ENCODE peak calls at places on chromosomes 3 and 15, in nine cellular contexts. One of them, this sample, is unnamed.

GRCh38 chr3:182947892-182948291 is 32.4 kb downstream of the DCUN1D1 start:
- DNase-seq in CD8-positive, alpha-beta memory T cell: no peak
- DNase-seq in cardiac muscle cell: no peak
- DNase-seq in Caco-2: peak; percentile 41
- DNase-seq in pancreas: no peak
- DNase-seq in testis: no peak
- DNase-seq in lower lobe of right lung: no peak
- DNase-seq in CD8-positive, alpha-beta T cell: no peak
- DNase-seq in ovary: no peak
- DNase-seq in this sample: no peak

GRCh38 chr3:108453541-108454057 is 56.8 kb downstream of the MYH15 start:
- DNase-seq in testis: no peak
- DNase-seq in ovary: no peak
- DNase-seq in cardiac muscle cell: no peak
- DNase-seq in Caco-2: no peak
- DNase-seq in lower lobe of right lung: no peak
- DNase-seq in CD8-positive, alpha-beta T cell: no peak
- DNase-seq in pancreas: no peak
- DNase-seq in CD8-positive, alpha-beta memory T cell: no peak
- DNase-seq in this sample: no peak

GRCh38 chr3:5692446-5692845 is 504.9 kb downstream of the EDEM1 start:
- DNase-seq in ovary: no peak
- DNase-seq in cardiac muscle cell: no peak
- DNase-seq in testis: no peak
- DNase-seq in lower lobe of right lung: no peak
- DNase-seq in CD8-positive, alpha-beta T cell: no peak
- DNase-seq in pancreas: no peak
- DNase-seq in Caco-2: no peak
- DNase-seq in CD8-positive, alpha-beta memory T cell: no peak
- DNase-seq in this sample: no peak

GRCh38 chr3:183526838-183527420 is 28.6 kb downstream of the KLHL6 start:
- DNase-seq in ovary: no peak
- DNase-seq in Caco-2: no peak
- DNase-seq in lower lobe of right lung: no peak
- DNase-seq in testis: no peak
- DNase-seq in CD8-positive, alpha-beta T cell: no peak
- DNase-seq in pancreas: no peak
- DNase-seq in cardiac muscle cell: no peak
- DNase-seq in CD8-positive, alpha-beta memory T cell: no peak
- DNase-seq in this sample: no peak

GRCh38 chr15:73946795-73947370 is 20.6 kb downstream of the LOXL1 start:
- DNase-seq in testis: no peak
- DNase-seq in lower lobe of right lung: peak; percentile 18
- DNase-seq in ovary: peak; percentile 30
- DNase-seq in CD8-positive, alpha-beta memory T cell: no peak
- DNase-seq in CD8-positive, alpha-beta T cell: no peak
- DNase-seq in Caco-2: no peak
- DNase-seq in cardiac muscle cell: no peak
- DNase-seq in pancreas: no peak
- DNase-seq in this sample: no peak

GRCh38 chr15:90037961-90038633 is 37.0 kb downstream of the ZNF710 start:
- DNase-seq in pancreas: no peak
- DNase-seq in testis: no peak
- DNase-seq in CD8-positive, alpha-beta T cell: no peak
- DNase-seq in Caco-2: no peak
- DNase-seq in lower lobe of right lung: no peak
- DNase-seq in CD8-positive, alpha-beta memory T cell: peak; percentile 46
- DNase-seq in cardiac muscle cell: peak; percentile 51
- DNase-seq in ovary: no peak
- DNase-seq in this sample: no peak

GRCh38 chr3:73255609-73256029 is 194.2 kb downstream of the EBLN2 start:
- DNase-seq in testis: peak; percentile 77
- DNase-seq in pancreas: peak; percentile 34
- DNase-seq in cardiac muscle cell: peak; percentile 79
- DNase-seq in lower lobe of right lung: no peak
- DNase-seq in CD8-positive, alpha-beta memory T cell: no peak
- DNase-seq in Caco-2: no peak
- DNase-seq in ovary: peak; percentile 42
- DNase-seq in CD8-positive, alpha-beta T cell: no peak
- DNase-seq in this sample: no peak

GRCh38 chr3:11385329-11385728 is 113.1 kb downstream of the ATG7 start:
- DNase-seq in testis: no peak
- DNase-seq in ovary: no peak
- DNase-seq in pancreas: no peak
- DNase-seq in Caco-2: no peak
- DNase-seq in CD8-positive, alpha-beta memory T cell: no peak
- DNase-seq in cardiac muscle cell: no peak
- DNase-seq in lower lobe of right lung: no peak
- DNase-seq in CD8-positive, alpha-beta T cell: no peak
- DNase-seq in this sample: no peak

GRCh38 chr3:149020839-149021252 is 29.5 kb downstream of the GYG1 start:
- DNase-seq in pancreas: no peak
- DNase-seq in CD8-positive, alpha-beta memory T cell: no peak
- DNase-seq in CD8-positive, alpha-beta T cell: no peak
- DNase-seq in cardiac muscle cell: no peak
- DNase-seq in Caco-2: no peak
- DNase-seq in lower lobe of right lung: no peak
- DNase-seq in ovary: no peak
- DNase-seq in testis: no peak
- DNase-seq in this sample: no peak

GRCh38 chr3:183085634-183086390 is 13.5 kb downstream of the MCCC1 start:
- DNase-seq in CD8-positive, alpha-beta memory T cell: no peak
- DNase-seq in CD8-positive, alpha-beta T cell: no peak
- DNase-seq in pancreas: no peak
- DNase-seq in testis: peak; percentile 53
- DNase-seq in Caco-2: peak; percentile 40
- DNase-seq in cardiac muscle cell: peak; percentile 20
- DNase-seq in lower lobe of right lung: no peak
- DNase-seq in ovary: no peak
- DNase-seq in this sample: no peak

GRCh38 chr3:193680220-193680619 is 87.2 kb downstream of the OPA1 start:
- DNase-seq in lower lobe of right lung: no peak
- DNase-seq in testis: no peak
- DNase-seq in cardiac muscle cell: no peak
- DNase-seq in pancreas: no peak
- DNase-seq in Caco-2: no peak
- DNase-seq in ovary: no peak
- DNase-seq in CD8-positive, alpha-beta T cell: no peak
- DNase-seq in CD8-positive, alpha-beta memory T cell: no peak
- DNase-seq in this sample: no peak

GRCh38 chr3:15081960-15082664 is 16.8 kb downstream of the RBSN start:
- DNase-seq in CD8-positive, alpha-beta memory T cell: no peak
- DNase-seq in ovary: no peak
- DNase-seq in CD8-positive, alpha-beta T cell: no peak
- DNase-seq in lower lobe of right lung: peak; percentile 64
- DNase-seq in testis: no peak
- DNase-seq in Caco-2: no peak
- DNase-seq in pancreas: no peak
- DNase-seq in cardiac muscle cell: peak; percentile 3
- DNase-seq in this sample: no peak

GRCh38 chr15:100529556-100529955 is 806 bp upstream of the CERS3 start:
- DNase-seq in testis: no peak
- DNase-seq in CD8-positive, alpha-beta memory T cell: no peak
- DNase-seq in Caco-2: no peak
- DNase-seq in lower lobe of right lung: no peak
- DNase-seq in pancreas: no peak
- DNase-seq in cardiac muscle cell: no peak
- DNase-seq in CD8-positive, alpha-beta T cell: no peak
- DNase-seq in ovary: no peak
- DNase-seq in this sample: no peak

GRCh38 chr3:31472479-31473390 is 60.0 kb upstream of the STT3B start:
- DNase-seq in Caco-2: no peak
- DNase-seq in CD8-positive, alpha-beta memory T cell: peak; percentile 17
- DNase-seq in pancreas: no peak
- DNase-seq in lower lobe of right lung: no peak
- DNase-seq in ovary: no peak
- DNase-seq in testis: no peak
- DNase-seq in cardiac muscle cell: peak; percentile 42
- DNase-seq in CD8-positive, alpha-beta T cell: no peak
- DNase-seq in this sample: no peak

GRCh38 chr15:51093865-51094605 is 671 bp downstream of the TNFAIP8L3 start:
- DNase-seq in CD8-positive, alpha-beta memory T cell: no peak
- DNase-seq in cardiac muscle cell: peak; percentile 62
- DNase-seq in CD8-positive, alpha-beta T cell: no peak
- DNase-seq in ovary: peak; percentile 70
- DNase-seq in lower lobe of right lung: no peak
- DNase-seq in Caco-2: no peak
- DNase-seq in pancreas: no peak
- DNase-seq in testis: peak; percentile 50
- DNase-seq in this sample: no peak

GRCh38 chr3:169453256-169454059 is 210.1 kb downstream of the MECOM start:
- DNase-seq in CD8-positive, alpha-beta T cell: no peak
- DNase-seq in lower lobe of right lung: no peak
- DNase-seq in Caco-2: no peak
- DNase-seq in ovary: no peak
- DNase-seq in cardiac muscle cell: no peak
- DNase-seq in testis: no peak
- DNase-seq in CD8-positive, alpha-beta memory T cell: no peak
- DNase-seq in pancreas: no peak
- DNase-seq in this sample: no peak

GRCh38 chr15:35827156-35827555 is 281.2 kb upstream of the DPH6 start:
- DNase-seq in cardiac muscle cell: peak; percentile 31
- DNase-seq in ovary: no peak
- DNase-seq in Caco-2: no peak
- DNase-seq in testis: no peak
- DNase-seq in pancreas: no peak
- DNase-seq in lower lobe of right lung: no peak
- DNase-seq in CD8-positive, alpha-beta memory T cell: no peak
- DNase-seq in CD8-positive, alpha-beta T cell: no peak
- DNase-seq in this sample: no peak

GRCh38 chr15:57503911-57504598 is 87.6 kb upstream of the MYZAP start:
- DNase-seq in cardiac muscle cell: peak; percentile 88
- DNase-seq in CD8-positive, alpha-beta T cell: no peak
- DNase-seq in CD8-positive, alpha-beta memory T cell: no peak
- DNase-seq in ovary: no peak
- DNase-seq in pancreas: no peak
- DNase-seq in Caco-2: no peak
- DNase-seq in testis: peak; percentile 71
- DNase-seq in lower lobe of right lung: no peak
- DNase-seq in this sample: no peak

GRCh38 chr3:138646008-138646407 is 37.4 kb downstream of the FAIM start:
- DNase-seq in lower lobe of right lung: no peak
- DNase-seq in ovary: no peak
- DNase-seq in cardiac muscle cell: no peak
- DNase-seq in pancreas: no peak
- DNase-seq in testis: no peak
- DNase-seq in CD8-positive, alpha-beta memory T cell: no peak
- DNase-seq in CD8-positive, alpha-beta T cell: no peak
- DNase-seq in Caco-2: no peak
- DNase-seq in this sample: no peak

GRCh38 chr3:138642226-138642926 is 33.8 kb downstream of the FAIM start:
- DNase-seq in CD8-positive, alpha-beta T cell: no peak
- DNase-seq in CD8-positive, alpha-beta memory T cell: no peak
- DNase-seq in pancreas: no peak
- DNase-seq in ovary: no peak
- DNase-seq in lower lobe of right lung: no peak
- DNase-seq in Caco-2: no peak
- DNase-seq in cardiac muscle cell: no peak
- DNase-seq in testis: no peak
- DNase-seq in this sample: no peak

GRCh38 chr3:138646527-138646926 is 38.0 kb downstream of the FAIM start:
- DNase-seq in Caco-2: no peak
- DNase-seq in CD8-positive, alpha-beta T cell: no peak
- DNase-seq in ovary: no peak
- DNase-seq in lower lobe of right lung: no peak
- DNase-seq in pancreas: no peak
- DNase-seq in CD8-positive, alpha-beta memory T cell: no peak
- DNase-seq in testis: no peak
- DNase-seq in cardiac muscle cell: no peak
- DNase-seq in this sample: no peak

GRCh38 chr3:138640537-138640936 is 32.0 kb downstream of the FAIM start:
- DNase-seq in CD8-positive, alpha-beta T cell: no peak
- DNase-seq in ovary: no peak
- DNase-seq in Caco-2: no peak
- DNase-seq in testis: no peak
- DNase-seq in pancreas: no peak
- DNase-seq in lower lobe of right lung: no peak
- DNase-seq in CD8-positive, alpha-beta memory T cell: no peak
- DNase-seq in cardiac muscle cell: no peak
- DNase-seq in this sample: no peak

GRCh38 chr3:138642927-138643253 is 34.3 kb downstream of the FAIM start:
- DNase-seq in lower lobe of right lung: no peak
- DNase-seq in CD8-positive, alpha-beta memory T cell: no peak
- DNase-seq in CD8-positive, alpha-beta T cell: no peak
- DNase-seq in pancreas: no peak
- DNase-seq in Caco-2: no peak
- DNase-seq in ovary: no peak
- DNase-seq in testis: no peak
- DNase-seq in cardiac muscle cell: no peak
- DNase-seq in this sample: no peak
- H3K9me3 ChIP-seq in lower lobe of right lung: peaks cover 45% of the 10 kb centered on the region
- H3K9me3 ChIP-seq in CD8-positive, alpha-beta memory T cell: peaks cover 7% of the 10 kb centered on the region
- H3K9me3 ChIP-seq in CD8-positive, alpha-beta T cell: peaks cover 10% of the 10 kb centered on the region
- H3K9me3 ChIP-seq in pancreas: no peaks in the 10 kb centered on the region
- H3K9me3 ChIP-seq in Caco-2: peaks cover 11% of the 10 kb centered on the region
- H3K9me3 ChIP-seq in ovary: no peaks in the 10 kb centered on the region
- H3K9me3 ChIP-seq in testis: no peaks in the 10 kb centered on the region
- H3K9me3 ChIP-seq in cardiac muscle cell: no peaks in the 10 kb centered on the region
- H3K9me3 ChIP-seq in this sample: no peaks in the 10 kb centered on the region

GRCh38 chr15:25019434-25019833 is 64.6 kb downstream of the SNRPN start:
- DNase-seq in ovary: no peak
- DNase-seq in Caco-2: no peak
- DNase-seq in pancreas: no peak
- DNase-seq in CD8-positive, alpha-beta memory T cell: no peak
- DNase-seq in lower lobe of right lung: no peak
- DNase-seq in cardiac muscle cell: no peak
- DNase-seq in testis: no peak
- DNase-seq in CD8-positive, alpha-beta T cell: no peak
- DNase-seq in this sample: no peak
- H3K9me3 ChIP-seq in ovary: peaks cover 14% of the 10 kb centered on the region
- H3K9me3 ChIP-seq in Caco-2: no peaks in the 10 kb centered on the region
- H3K9me3 ChIP-seq in pancreas: no peaks in the 10 kb centered on the region
- H3K9me3 ChIP-seq in CD8-positive, alpha-beta memory T cell: peaks cover 8% of the 10 kb centered on the region
- H3K9me3 ChIP-seq in lower lobe of right lung: peaks cover 84% of the 10 kb centered on the region
- H3K9me3 ChIP-seq in cardiac muscle cell: no peaks in the 10 kb centered on the region
- H3K9me3 ChIP-seq in testis: no peaks in the 10 kb centered on the region
- H3K9me3 ChIP-seq in CD8-positive, alpha-beta T cell: peaks cover 27% of the 10 kb centered on the region
- H3K9me3 ChIP-seq in this sample: peaks cover 4% of the 10 kb centered on the region

GRCh38 chr15:25062551-25063430 is 108.0 kb downstream of the SNRPN start:
- DNase-seq in lower lobe of right lung: peak; percentile 9
- DNase-seq in cardiac muscle cell: no peak
- DNase-seq in pancreas: no peak
- DNase-seq in testis: no peak
- DNase-seq in ovary: peak; percentile 15
- DNase-seq in Caco-2: peak; percentile 14
- DNase-seq in CD8-positive, alpha-beta T cell: no peak
- DNase-seq in CD8-positive, alpha-beta memory T cell: no peak
- DNase-seq in this sample: no peak
- H3K9me3 ChIP-seq in lower lobe of right lung: peaks cover 100% of the 10 kb centered on the region
- H3K9me3 ChIP-seq in cardiac muscle cell: peaks cover 17% of the 10 kb centered on the region
- H3K9me3 ChIP-seq in pancreas: no peaks in the 10 kb centered on the region
- H3K9me3 ChIP-seq in testis: no peaks in the 10 kb centered on the region
- H3K9me3 ChIP-seq in ovary: peaks cover 100% of the 10 kb centered on the region
- H3K9me3 ChIP-seq in Caco-2: peaks cover 94% of the 10 kb centered on the region
- H3K9me3 ChIP-seq in CD8-positive, alpha-beta T cell: peaks cover 98% of the 10 kb centered on the region
- H3K9me3 ChIP-seq in CD8-positive, alpha-beta memory T cell: peaks cover 100% of the 10 kb centered on the region
- H3K9me3 ChIP-seq in this sample: peaks cover 51% of the 10 kb centered on the region

DNA sequence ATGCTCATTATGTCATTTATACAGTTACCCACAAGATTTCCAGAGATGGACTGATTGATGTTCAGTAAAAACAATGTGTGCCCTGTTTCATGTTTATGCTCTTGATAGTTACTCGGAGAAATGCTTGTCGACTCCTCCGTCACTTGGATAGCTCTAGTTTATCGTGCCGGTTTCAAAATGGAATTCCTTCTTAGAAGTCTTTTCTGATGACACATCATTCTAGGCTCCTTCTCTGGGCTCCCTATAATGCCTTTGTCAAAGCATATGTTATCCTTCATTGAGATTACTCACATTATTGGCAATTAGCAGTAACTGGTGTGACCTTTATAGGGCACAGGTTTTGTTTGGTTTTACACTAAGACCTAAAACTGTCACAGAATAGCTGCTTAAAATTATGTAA is 201.7 kb downstream of the CNTN6 start:
- DNase-seq in ovary: no peak
- DNase-seq in cardiac muscle cell: peak; percentile 0
- DNase-seq in CD8-positive, alpha-beta T cell: no peak
- DNase-seq in Caco-2: no peak
- DNase-seq in pancreas: no peak
- DNase-seq in CD8-positive, alpha-beta memory T cell: no peak
- DNase-seq in lower lobe of right lung: no peak
- DNase-seq in testis: no peak
- DNase-seq in this sample: no peak
- H3K9me3 ChIP-seq in ovary: no peaks in the 10 kb centered on the region
- H3K9me3 ChIP-seq in cardiac muscle cell: no peaks in the 10 kb centered on the region
- H3K9me3 ChIP-seq in CD8-positive, alpha-beta T cell: no peaks in the 10 kb centered on the region
- H3K9me3 ChIP-seq in Caco-2: no peaks in the 10 kb centered on the region
- H3K9me3 ChIP-seq in pancreas: no peaks in the 10 kb centered on the region
- H3K9me3 ChIP-seq in CD8-positive, alpha-beta memory T cell: no peaks in the 10 kb centered on the region
- H3K9me3 ChIP-seq in lower lobe of right lung: peaks cover 2% of the 10 kb centered on the region
- H3K9me3 ChIP-seq in testis: no peaks in the 10 kb centered on the region
- H3K9me3 ChIP-seq in this sample: no peaks in the 10 kb centered on the region

This sample was measured in T-helper 17 cell.